ENCODE peak calls at places on chromosomes 13 and 19, in seven cellular contexts. One of them, this sample, is unnamed.

GRCh38 chr19:17415107-17415506 is 4.7 kb upstream of the MVB12A start:
- DNase-seq in IMR-90: no peak
- DNase-seq in breast epithelium: no peak
- DNase-seq in endothelial cell of umbilical vein: no peak
- DNase-seq in A549: no peak
- DNase-seq in uterus: peak
- DNase-seq in tibial nerve: no peak
- DNase-seq in this sample: no peak

GRCh38 chr19:29812080-29812880 is 489 bp downstream of the CCNE1 start:
- DNase-seq in tibial nerve: no peak
- DNase-seq in endothelial cell of umbilical vein: no peak
- DNase-seq in uterus: no peak
- DNase-seq in IMR-90: no peak
- DNase-seq in breast epithelium: no peak
- DNase-seq in A549: no peak
- DNase-seq in this sample: no peak

GRCh38 chr13:46642254-46642653 is 89.3 kb downstream of the LRCH1 start:
- DNase-seq in IMR-90: no peak
- DNase-seq in uterus: no peak
- DNase-seq in breast epithelium: no peak
- DNase-seq in endothelial cell of umbilical vein: no peak
- DNase-seq in A549: no peak
- DNase-seq in tibial nerve: no peak
- DNase-seq in this sample: no peak

GRCh38 chr13:42363941-42364612 is 92.1 kb downstream of the AKAP11 start:
- DNase-seq in tibial nerve: no peak
- DNase-seq in uterus: no peak
- DNase-seq in IMR-90: peak
- DNase-seq in A549: peak
- DNase-seq in breast epithelium: no peak
- DNase-seq in endothelial cell of umbilical vein: peak
- DNase-seq in this sample: no peak

GRCh38 chr19:29548483-29549085 is 22.8 kb downstream of the VSTM2B start:
- DNase-seq in endothelial cell of umbilical vein: no peak
- DNase-seq in tibial nerve: no peak
- DNase-seq in breast epithelium: no peak
- DNase-seq in IMR-90: no peak
- DNase-seq in uterus: no peak
- DNase-seq in A549: no peak
- DNase-seq in this sample: no peak

GRCh38 chr13:50127017-50127725 is 111.9 kb downstream of the KCNRG start:
- DNase-seq in IMR-90: peak
- DNase-seq in endothelial cell of umbilical vein: no peak
- DNase-seq in uterus: peak
- DNase-seq in A549: no peak
- DNase-seq in tibial nerve: peak
- DNase-seq in breast epithelium: no peak
- DNase-seq in this sample: peak

GRCh38 chr19:16429759-16430091 is 42.0 kb downstream of the EPS15L1 start:
- DNase-seq in A549: no peak
- DNase-seq in tibial nerve: no peak
- DNase-seq in endothelial cell of umbilical vein: no peak
- DNase-seq in uterus: no peak
- DNase-seq in breast epithelium: no peak
- DNase-seq in IMR-90: no peak
- DNase-seq in this sample: no peak

GRCh38 chr13:35927554-35927953 is 203.6 kb downstream of the DCLK1 start:
- DNase-seq in endothelial cell of umbilical vein: peak
- DNase-seq in tibial nerve: peak
- DNase-seq in A549: peak
- DNase-seq in IMR-90: peak
- DNase-seq in uterus: peak
- DNase-seq in breast epithelium: no peak
- DNase-seq in this sample: no peak

GRCh38 chr13:38483623-38484022 is 134.0 kb downstream of the UFM1 start:
- DNase-seq in A549: no peak
- DNase-seq in IMR-90: no peak
- DNase-seq in endothelial cell of umbilical vein: no peak
- DNase-seq in uterus: no peak
- DNase-seq in breast epithelium: no peak
- DNase-seq in tibial nerve: no peak
- DNase-seq in this sample: no peak

GRCh38 chr13:114053026-114053425 is 79.2 kb upstream of the C13orf46 start:
- DNase-seq in uterus: no peak
- DNase-seq in tibial nerve: no peak
- DNase-seq in breast epithelium: no peak
- DNase-seq in endothelial cell of umbilical vein: no peak
- DNase-seq in IMR-90: peak
- DNase-seq in A549: no peak
- DNase-seq in this sample: no peak

GRCh38 chr19:50501186-50501567 is 9.8 kb downstream of the JOSD2 start:
- DNase-seq in breast epithelium: no peak
- DNase-seq in tibial nerve: no peak
- DNase-seq in endothelial cell of umbilical vein: no peak
- DNase-seq in IMR-90: no peak
- DNase-seq in uterus: no peak
- DNase-seq in A549: no peak
- DNase-seq in this sample: no peak

GRCh38 chr13:77509221-77509620 is 26.3 kb upstream of the SCEL start:
- DNase-seq in breast epithelium: no peak
- DNase-seq in tibial nerve: no peak
- DNase-seq in A549: no peak
- DNase-seq in endothelial cell of umbilical vein: peak
- DNase-seq in IMR-90: peak
- DNase-seq in uterus: no peak
- DNase-seq in this sample: no peak

GRCh38 chr19:17035842-17036424 is 9.3 kb upstream of the CPAMD8 start:
- DNase-seq in tibial nerve: no peak
- DNase-seq in breast epithelium: no peak
- DNase-seq in endothelial cell of umbilical vein: no peak
- DNase-seq in IMR-90: no peak
- DNase-seq in uterus: no peak
- DNase-seq in A549: no peak
- DNase-seq in this sample: peak

GRCh38 chr13:91623151-91623550 is 224.7 kb downstream of the GPC5 start:
- DNase-seq in breast epithelium: no peak
- DNase-seq in endothelial cell of umbilical vein: no peak
- DNase-seq in uterus: no peak
- DNase-seq in tibial nerve: no peak
- DNase-seq in A549: no peak
- DNase-seq in IMR-90: no peak
- DNase-seq in this sample: no peak

GRCh38 chr13:88450515-88450914 is 779.3 kb downstream of the SLITRK5 start:
- DNase-seq in A549: no peak
- DNase-seq in endothelial cell of umbilical vein: no peak
- DNase-seq in tibial nerve: no peak
- DNase-seq in uterus: no peak
- DNase-seq in breast epithelium: no peak
- DNase-seq in IMR-90: no peak
- DNase-seq in this sample: no peak

GRCh38 chr19:15297416-15298224 is 34.7 kb downstream of the BRD4 start:
- DNase-seq in tibial nerve: no peak
- DNase-seq in IMR-90: peak
- DNase-seq in uterus: no peak
- DNase-seq in breast epithelium: no peak
- DNase-seq in A549: peak
- DNase-seq in endothelial cell of umbilical vein: no peak
- DNase-seq in this sample: no peak

GRCh38 chr13:79225487-79226232 is 180.4 kb downstream of the RBM26 start:
- DNase-seq in breast epithelium: no peak
- DNase-seq in tibial nerve: no peak
- DNase-seq in uterus: no peak
- DNase-seq in A549: no peak
- DNase-seq in endothelial cell of umbilical vein: no peak
- DNase-seq in IMR-90: no peak
- DNase-seq in this sample: no peak

DNA sequence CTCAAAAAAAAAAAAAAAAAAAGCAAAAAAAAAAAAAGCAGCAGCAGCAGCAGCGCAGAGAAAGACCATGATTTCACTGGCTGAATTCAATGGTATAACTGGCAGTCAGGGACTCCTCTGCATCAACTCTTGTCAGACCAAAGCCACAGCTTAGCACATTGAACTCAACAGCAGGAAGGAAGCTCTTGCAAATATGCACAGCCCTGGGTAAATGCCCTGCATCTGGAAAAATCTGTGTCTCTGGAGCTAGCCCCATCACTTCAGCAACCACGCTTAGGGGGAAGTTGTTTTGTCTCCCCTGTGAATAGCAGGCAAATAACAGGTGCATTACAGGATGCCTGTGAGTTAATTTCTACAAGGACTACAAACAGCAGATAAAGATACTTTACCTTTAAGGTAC is 17.7 kb upstream of the DHRS12 start:
- DNase-seq in tibial nerve: no peak
- DNase-seq in endothelial cell of umbilical vein: no peak
- DNase-seq in A549: no peak
- DNase-seq in uterus: no peak
- DNase-seq in breast epithelium: no peak
- DNase-seq in IMR-90: no peak
- DNase-seq in this sample: no peak
- H3K4me3 ChIP-seq in tibial nerve: no peak
- H3K4me3 ChIP-seq in endothelial cell of umbilical vein: no peak
- H3K4me3 ChIP-seq in A549: no peak
- H3K4me3 ChIP-seq in uterus: no peak
- H3K4me3 ChIP-seq in breast epithelium: no peak
- H3K4me3 ChIP-seq in IMR-90: no peak
- H3K4me3 ChIP-seq in this sample: no peak

GRCh38 chr19:51904331-51905165 is at the start of gene ZNF649:
- DNase-seq in uterus: peak
- DNase-seq in endothelial cell of umbilical vein: peak
- DNase-seq in A549: peak
- DNase-seq in breast epithelium: peak
- DNase-seq in IMR-90: peak
- DNase-seq in tibial nerve: peak
- DNase-seq in this sample: peak
- TF ChIP-seq POLR2A in uterus: no peak
- TF ChIP-seq POLR2A in endothelial cell of umbilical vein: no peak
- TF ChIP-seq POLR2A in A549: no peak
- TF ChIP-seq POLR2A in breast epithelium: peak
- TF ChIP-seq POLR2A in IMR-90: no peak
- TF ChIP-seq POLR2A in tibial nerve: peak
- TF ChIP-seq POLR2A in this sample: no peak

DNA sequence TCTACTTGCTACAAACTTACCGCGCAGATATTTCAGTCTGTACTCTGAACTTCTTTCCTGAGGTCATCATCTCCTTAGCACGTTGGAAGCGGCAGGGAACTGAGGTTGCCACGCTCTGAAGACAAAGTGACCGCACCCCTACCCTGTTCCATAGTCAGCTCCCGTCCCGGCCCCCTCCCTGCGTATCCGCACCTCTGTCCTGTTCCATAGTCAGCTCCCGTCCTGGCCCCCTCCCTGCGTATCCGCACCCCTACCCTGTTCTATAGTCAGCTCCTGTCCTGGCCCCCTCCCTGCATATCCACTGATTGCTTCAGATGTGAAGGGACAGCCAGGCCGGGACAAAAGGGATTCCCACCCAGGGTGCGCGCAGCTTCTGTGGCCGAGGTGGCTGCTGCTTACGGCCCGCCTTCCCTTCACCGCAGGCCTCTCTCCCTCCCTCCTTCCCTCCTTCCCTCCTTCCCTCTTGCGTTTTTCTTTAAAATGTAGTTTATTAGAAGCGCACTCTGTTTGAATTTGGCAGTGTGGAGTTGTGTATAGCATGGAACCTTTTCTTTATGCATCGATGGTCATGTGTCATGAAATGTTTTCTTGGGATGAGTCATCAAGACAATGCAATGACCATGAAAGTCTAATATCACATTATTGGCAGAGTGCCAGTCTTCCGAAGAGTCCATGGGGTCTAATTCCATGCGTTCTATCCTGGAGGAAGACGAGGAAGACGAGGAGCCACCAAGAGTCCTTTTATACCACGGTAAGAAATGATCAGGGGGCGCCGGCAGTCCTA is 21.9 kb upstream of the NDUFS7 start:
- DNase-seq in IMR-90: peak
- DNase-seq in tibial nerve: no peak
- DNase-seq in A549: no peak
- DNase-seq in uterus: no peak
- DNase-seq in breast epithelium: no peak
- DNase-seq in endothelial cell of umbilical vein: peak
- DNase-seq in this sample: no peak
- H3K27ac ChIP-seq in IMR-90: peak
- H3K27ac ChIP-seq in tibial nerve: peak
- H3K27ac ChIP-seq in A549: no peak
- H3K27ac ChIP-seq in uterus: peak
- H3K27ac ChIP-seq in breast epithelium: peak
- H3K27ac ChIP-seq in endothelial cell of umbilical vein: peak
- H3K27ac ChIP-seq in this sample: peak

GRCh38 chr13:40404407-40404806 is 262.0 kb downstream of the FOXO1 start:
- DNase-seq in uterus: no peak
- DNase-seq in A549: no peak
- DNase-seq in IMR-90: no peak
- DNase-seq in tibial nerve: no peak
- DNase-seq in endothelial cell of umbilical vein: no peak
- DNase-seq in breast epithelium: no peak
- DNase-seq in this sample: no peak

GRCh38 chr13:40404967-40405716 is 261.3 kb downstream of the FOXO1 start:
- DNase-seq in endothelial cell of umbilical vein: no peak
- DNase-seq in A549: no peak
- DNase-seq in IMR-90: no peak
- DNase-seq in breast epithelium: no peak
- DNase-seq in uterus: no peak
- DNase-seq in tibial nerve: no peak
- DNase-seq in this sample: no peak

GRCh38 chr13:40403509-40404241 is 262.8 kb downstream of the FOXO1 start:
- DNase-seq in uterus: no peak
- DNase-seq in IMR-90: no peak
- DNase-seq in A549: no peak
- DNase-seq in tibial nerve: no peak
- DNase-seq in breast epithelium: no peak
- DNase-seq in endothelial cell of umbilical vein: no peak
- DNase-seq in this sample: peak

GRCh38 chr13:40401911-40402776 is 264.3 kb downstream of the FOXO1 start:
- DNase-seq in A549: peak
- DNase-seq in breast epithelium: peak
- DNase-seq in uterus: peak
- DNase-seq in endothelial cell of umbilical vein: peak
- DNase-seq in tibial nerve: peak
- DNase-seq in IMR-90: peak
- DNase-seq in this sample: peak

DNA sequence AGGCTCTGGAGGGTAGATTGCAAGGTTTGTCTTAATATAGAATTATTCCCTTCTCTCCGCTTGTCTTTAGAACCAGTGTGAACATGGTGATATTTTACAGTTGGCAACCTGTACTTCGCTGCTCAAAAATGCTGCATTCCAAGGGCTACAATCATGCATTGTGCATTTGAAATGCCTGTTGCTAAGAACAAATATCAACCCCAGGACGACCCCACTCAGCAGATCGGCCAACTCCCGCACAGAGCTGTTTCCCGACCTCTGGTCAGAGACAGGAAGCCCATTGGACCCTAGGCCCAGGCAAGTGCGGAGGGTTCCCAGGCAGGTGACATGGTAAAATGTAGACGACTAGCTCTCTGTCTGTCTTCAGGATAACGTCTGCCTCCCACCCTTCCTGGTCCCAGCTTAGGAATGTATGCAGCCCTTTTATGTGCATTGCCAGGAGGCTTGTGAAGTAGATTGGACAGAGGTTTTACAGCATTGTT is 263.5 kb downstream of the FOXO1 start:
- DNase-seq in endothelial cell of umbilical vein: peak
- DNase-seq in breast epithelium: no peak
- DNase-seq in tibial nerve: no peak
- DNase-seq in IMR-90: peak
- DNase-seq in A549: peak
- DNase-seq in uterus: peak
- DNase-seq in this sample: no peak
- H3K4me3 ChIP-seq in endothelial cell of umbilical vein: no peak
- H3K4me3 ChIP-seq in breast epithelium: no peak
- H3K4me3 ChIP-seq in tibial nerve: no peak
- H3K4me3 ChIP-seq in IMR-90: no peak
- H3K4me3 ChIP-seq in A549: peak
- H3K4me3 ChIP-seq in uterus: no peak
- H3K4me3 ChIP-seq in this sample: peak

This sample was measured in heart left ventricle.